ENCODE peak calls at places on chromosomes 4 and X, in ten cellular contexts. G is activated T-helper 1 cell treated with Interleukin-2 at 50 U/mL for 16 hours; D is activated CD8-positive, alpha-beta T cell treated with anti-CD3 and anti-CD28 coated beads, Interleukin-2, amount 10 ng/mL, durations not matched to agents 7 days and 5 days; E is putamen; Z is foreskin fibroblast; I is activated CD4-positive, alpha-beta T cell treated with anti-CD3 and anti-CD28 coated beads for 36 hours; R is MV-4-11; L is type B pancreatic cell; N is COR-L47; T is bronchial epithelial cell. B is an unnamed sample.
A peak's percentile ranks its signal among the peaks of the same experiment; 100 is the strongest.

GRCh38 chr4:68985442-68985841 is 33.8 kb upstream of the UGT2A3 start:
- DNase-seq in G (no peak), D (no peak), E (no peak), Z (no peak), I (no peak), R (no peak), L (no peak), N (no peak), T (no peak), B (no peak)

GRCh38 chrX:78168065-78168464 is 28.6 kb upstream of the TAF9B start:
- DNase-seq in G (no peak), D (no peak), E (no peak), Z (peak; percentile 0), I (no peak), R (no peak), L (no peak), N (no peak), T (peak; percentile 55), B (peak; percentile 63)

GRCh38 chr4:1549638-1550035 is 134.5 kb downstream of the FAM53A start:
- DNase-seq in G (no peak), D (no peak), E (no peak), Z (no peak), I (no peak), R (no peak), L (no peak), N (no peak), T (no peak), B (no peak)

GRCh38 chr4:54063224-54063623 is 1.2 kb downstream of the CHIC2 start:
- DNase-seq in G (no peak), D (no peak), E (no peak), Z (peak; percentile 58), I (peak; percentile 39), R (peak; percentile 8), L (no peak), N (no peak), T (peak; percentile 63), B (peak; percentile 70)

GRCh38 chrX:46601283-46601682 is 27.7 kb downstream of the CHST7 start:
- DNase-seq in G (no peak), D (no peak), E (no peak), Z (peak; percentile 40), I (no peak), R (no peak), L (no peak), N (no peak), T (no peak), B (no peak)

GRCh38 chr4:128502818-128503527 is 215.4 kb upstream of the PGRMC2 start:
- DNase-seq in G (no peak), D (no peak), E (no peak), Z (no peak), I (no peak), R (no peak), L (no peak), N (no peak), T (no peak), B (no peak)

GRCh38 chr4:166290426-166290825 is 417.4 kb downstream of the TLL1 start:
- DNase-seq in G (no peak), D (no peak), E (no peak), Z (no peak), I (no peak), R (no peak), L (no peak), N (no peak), T (no peak), B (no peak)

GRCh38 chr4:169115897-169116254 is 105.8 kb upstream of the CBR4 start:
- DNase-seq in G (no peak), D (no peak), E (peak; percentile 74), Z (peak; percentile 88), I (peak; percentile 43), R (peak; percentile 50), L (no peak), N (no peak), T (peak; percentile 100), B (peak; percentile 87)

GRCh38 chr4:7876096-7876993 is 63.3 kb downstream of the AFAP1 start:
- DNase-seq in G (peak; percentile 57), D (peak; percentile 45), E (no peak), Z (no peak), I (peak; percentile 53), R (no peak), L (no peak), N (no peak), T (no peak), B (no peak)

GRCh38 chr4:41912546-41912945 is 22.7 kb upstream of the TMEM33 start:
- DNase-seq in G (no peak), D (no peak), E (no peak), Z (no peak), I (no peak), R (no peak), L (no peak), N (no peak), T (peak; percentile 23), B (no peak)

GRCh38 chrX:40612511-40612910 is 10.7 kb upstream of the MPC1L start:
- DNase-seq in G (no peak), D (no peak), E (no peak), Z (no peak), I (no peak), R (no peak), L (no peak), N (no peak), T (no peak), B (no peak)

GRCh38 chr4:159242427-159242826 is 139.5 kb downstream of the RAPGEF2 start:
- DNase-seq in G (no peak), D (no peak), E (peak; percentile 49), Z (no peak), I (no peak), R (no peak), L (no peak), N (no peak), T (no peak), B (no peak)

GRCh38 chr4:11632015-11632414 is 203.3 kb upstream of the HS3ST1 start:
- DNase-seq in G (no peak), D (no peak), E (no peak), Z (no peak), I (no peak), R (no peak), L (no peak), N (no peak), T (peak; percentile 99), B (peak; percentile 73)

GRCh38 chrX:65837875-65838549 is 170.6 kb downstream of the MSN start:
- DNase-seq in G (no peak), D (no peak), E (no peak), Z (no peak), I (no peak), R (no peak), L (no peak), N (no peak), T (no peak), B (no peak)

GRCh38 chr4:23312686-23313085 is 577.2 kb downstream of the PPARGC1A start:
- DNase-seq in G (no peak), D (no peak), E (no peak), Z (no peak), I (no peak), R (no peak), L (no peak), N (no peak), T (no peak), B (no peak)

GRCh38 chrX:154092371-154092770 is 5.1 kb downstream of the MECP2 start:
- DNase-seq in G (no peak), D (no peak), E (no peak), Z (no peak), I (no peak), R (no peak), L (no peak), N (no peak), T (no peak), B (no peak)

GRCh38 chr4:168598191-168598590 is 101.3 kb downstream of the PALLD start:
- DNase-seq in G (no peak), D (no peak), E (peak; percentile 10), Z (peak; percentile 56), I (no peak), R (no peak), L (no peak), N (no peak), T (peak; percentile 55), B (no peak)

GRCh38 chr4:80033581-80033980 is 39.4 kb downstream of the ANTXR2 start:
- DNase-seq in G (no peak), D (no peak), E (no peak), Z (no peak), I (no peak), R (no peak), L (no peak), N (no peak), T (no peak), B (peak; percentile 12)

GRCh38 chrX:39936886-39937770 is 160.6 kb downstream of the BCOR start:
- DNase-seq in G (no peak), D (peak; percentile 26), E (no peak), Z (no peak), I (peak; percentile 35), R (no peak), L (no peak), N (no peak), T (no peak), B (no peak)

GRCh38 chrX:109990582-109991276 is 12.2 kb upstream of the TMEM164 start:
- DNase-seq in G (no peak), D (no peak), E (no peak), Z (no peak), I (no peak), R (no peak), L (no peak), N (no peak), T (no peak), B (no peak)

GRCh38 chr4:38902695-38903094 is 35.1 kb downstream of the FAM114A1 start:
- DNase-seq in G (no peak), D (no peak), E (peak; percentile 39), Z (no peak), I (no peak), R (peak; percentile 27), L (no peak), N (peak; percentile 17), T (peak; percentile 43), B (peak; percentile 56)

GRCh38 chr4:153785830-153786721 is 2.8 kb downstream of the SFRP2 start:
- DNase-seq in G (no peak), D (no peak), E (no peak), Z (no peak), I (no peak), R (peak; percentile 39), L (no peak), N (no peak), T (peak; percentile 41), B (peak; percentile 53)

GRCh38 chrX:8404958-8405357 is 59.7 kb upstream of the VCX3B start:
- DNase-seq in G (no peak), D (no peak), E (no peak), Z (no peak), I (no peak), R (no peak), L (no peak), N (no peak), T (peak; percentile 13), B (no peak)

GRCh38 chr4:71456841-71457240 is 118.0 kb downstream of the SLC4A4 start:
- DNase-seq in G (no peak), D (no peak), E (no peak), Z (peak; percentile 29), I (no peak), R (no peak), L (no peak), N (peak; percentile 23), T (peak; percentile 97), B (peak; percentile 92)

GRCh38 chrX:48945517-48946348 is 11.7 kb downstream of the OTUD5 start:
- DNase-seq in G (peak; percentile 24), D (peak; percentile 61), E (no peak), Z (peak; percentile 26), I (peak; percentile 71), R (peak; percentile 15), L (no peak), N (no peak), T (peak; percentile 8), B (peak; percentile 53)

GRCh38 chr4:40000711-40001110 is 23.0 kb upstream of the PDS5A start:
- DNase-seq in G (no peak), D (no peak), E (no peak), Z (no peak), I (no peak), R (peak; percentile 36), L (no peak), N (no peak), T (no peak), B (no peak)

GRCh38 chr4:102449751-102450352 is 51.3 kb upstream of the NFKB1 start:
- DNase-seq in G (peak; percentile 15), D (peak; percentile 81), E (peak; percentile 49), Z (peak; percentile 38), I (peak; percentile 69), R (peak; percentile 61), L (no peak), N (peak; percentile 63), T (peak; percentile 66), B (peak; percentile 73)

GRCh38 chr4:98657531-98658286 is 702 bp downstream of the TSPAN5 start:
- DNase-seq in G (no peak), D (peak; percentile 57), E (peak; percentile 85), Z (peak; percentile 80), I (peak; percentile 64), R (no peak), L (no peak), N (peak; percentile 57), T (peak; percentile 78), B (peak; percentile 66)

B was measured in PC-3.